ENCODE peak calls at places on chromosomes 11 and 22, in eight cellular contexts. P, F, W, R, D, Z, L and G are unnamed samples.

GRCh38 chr22:19816372-19817119 is 38.1 kb downstream of the GNB1L start:
- DNase-seq in P (no peak), F (no peak), W (peak; percentile 27), R (no peak), D (no peak), Z (no peak), L (no peak), G (no peak)

GRCh38 chr22:17411213-17411612 is 42.0 kb downstream of the CECR2 start:
- DNase-seq in P (no peak), F (no peak), W (no peak), R (no peak), D (no peak), Z (no peak), L (no peak), G (no peak)

GRCh38 chr11:84673753-84674152 is 953.4 kb downstream of the DLG2 start:
- DNase-seq in P (no peak), F (no peak), W (no peak), R (peak; percentile 14), D (no peak), Z (peak; percentile 71), L (no peak), G (no peak)

GRCh38 chr22:21591695-21592094 is 24.2 kb downstream of the UBE2L3 start:
- DNase-seq in P (no peak), F (peak; percentile 18), W (peak; percentile 70), R (no peak), D (peak; percentile 35), Z (no peak), L (no peak), G (peak; percentile 56)

GRCh38 chr11:68298659-68299516 is 13.5 kb upstream of the LRP5 start:
- DNase-seq in P (no peak), F (no peak), W (no peak), R (no peak), D (peak; percentile 34), Z (no peak), L (no peak), G (no peak)

GRCh38 chr22:44550666-44551491 is 52.8 kb upstream of the RTL6 start:
- DNase-seq in P (peak; percentile 9), F (no peak), W (peak; percentile 61), R (peak; percentile 87), D (no peak), Z (no peak), L (no peak), G (peak; percentile 29)

GRCh38 chr11:6757373-6757967 is 14.3 kb downstream of the OR2AG2 start:
- DNase-seq in P (peak; percentile 53), F (no peak), W (no peak), R (peak; percentile 76), D (peak; percentile 13), Z (peak; percentile 55), L (peak; percentile 35), G (peak; percentile 53)

GRCh38 chr11:66015936-66016792 is 4.4 kb downstream of the CST6 start:
- DNase-seq in P (no peak), F (no peak), W (peak; percentile 91), R (no peak), D (no peak), Z (no peak), L (no peak), G (no peak)

GRCh38 chr22:46201059-46201757 is 48.9 kb downstream of the CDPF1 start:
- DNase-seq in P (no peak), F (no peak), W (no peak), R (no peak), D (no peak), Z (no peak), L (no peak), G (no peak)

GRCh38 chr22:47206819-47207218 is 444.4 kb downstream of the TBC1D22A start:
- DNase-seq in P (no peak), F (no peak), W (peak; percentile 27), R (no peak), D (no peak), Z (no peak), L (no peak), G (no peak)

GRCh38 chr22:47209077-47209514 is 446.6 kb downstream of the TBC1D22A start:
- DNase-seq in P (no peak), F (no peak), W (peak; percentile 51), R (no peak), D (no peak), Z (no peak), L (no peak), G (no peak)

GRCh38 chr22:47207846-47208554 is 445.6 kb downstream of the TBC1D22A start:
- DNase-seq in P (no peak), F (no peak), W (peak; percentile 27), R (no peak), D (no peak), Z (no peak), L (no peak), G (no peak)

GRCh38 chr22:47206185-47206584 is 443.7 kb downstream of the TBC1D22A start:
- DNase-seq in P (no peak), F (no peak), W (no peak), R (no peak), D (no peak), Z (no peak), L (no peak), G (no peak)

DNA sequence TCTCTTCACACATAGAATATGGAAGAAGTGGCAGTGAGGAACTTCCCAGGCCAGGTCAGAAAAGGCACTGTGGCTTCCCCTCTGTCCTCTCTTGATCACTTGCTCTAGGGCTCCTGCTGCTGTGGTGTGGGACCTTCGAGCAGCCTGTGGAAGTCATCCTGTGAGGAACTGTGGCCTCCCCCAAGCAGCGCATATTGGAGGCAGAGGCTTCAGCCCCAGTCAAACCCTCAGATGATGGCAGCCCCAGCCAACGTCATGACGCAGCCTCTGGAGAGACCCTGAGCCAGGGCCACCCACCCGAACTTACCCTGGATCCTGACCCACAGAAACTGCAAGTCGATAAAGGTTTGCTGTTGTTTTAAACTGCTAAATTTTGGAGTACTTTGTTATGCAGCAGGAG is 444.9 kb downstream of the TBC1D22A start:
- DNase-seq in P (no peak), F (no peak), W (peak; percentile 39), R (no peak), D (no peak), Z (no peak), L (no peak), G (no peak)
- H3K9me3 ChIP-seq in P (no peaks in the 10 kb centered on the region), F (no peaks in the 10 kb centered on the region), W (no peaks in the 10 kb centered on the region), R (peaks cover 8% of the 10 kb centered on the region), D (no peaks in the 10 kb centered on the region), Z (no peaks in the 10 kb centered on the region), L (no peaks in the 10 kb centered on the region), G (no peaks in the 10 kb centered on the region)

GRCh38 chr11:69335010-69335409 is 41.1 kb downstream of the MYEOV start:
- DNase-seq in P (no peak), F (no peak), W (peak; percentile 21), R (no peak), D (no peak), Z (no peak), L (no peak), G (no peak)

GRCh38 chr11:69335461-69336386 is 41.8 kb downstream of the MYEOV start:
- DNase-seq in P (no peak), F (no peak), W (peak; percentile 43), R (no peak), D (no peak), Z (no peak), L (no peak), G (no peak)

GRCh38 chr11:69337211-69337721 is 43.3 kb downstream of the MYEOV start:
- DNase-seq in P (peak; percentile 11), F (no peak), W (peak; percentile 47), R (no peak), D (peak; percentile 72), Z (no peak), L (no peak), G (no peak)

GRCh38 chr11:69333149-69333710 is 39.3 kb downstream of the MYEOV start:
- DNase-seq in P (no peak), F (no peak), W (peak; percentile 16), R (no peak), D (no peak), Z (no peak), L (no peak), G (no peak)

GRCh38 chr11:69333906-69334305 is 40.0 kb downstream of the MYEOV start:
- DNase-seq in P (no peak), F (no peak), W (peak; percentile 0), R (no peak), D (no peak), Z (no peak), L (no peak), G (no peak)
- H3K4me3 ChIP-seq in P (no peak overlapping the region), F (no peak overlapping the region), W (no peak overlapping the region), R (no peak overlapping the region), D (no peak overlapping the region), Z (no peak overlapping the region), L (no peak overlapping the region), G (no peak overlapping the region)

GRCh38 chr22:48864748-48865147 is 962.9 kb downstream of the BRD1 start:
- DNase-seq in P (no peak), F (no peak), W (no peak), R (no peak), D (no peak), Z (no peak), L (no peak), G (no peak)
- H3K9me3 ChIP-seq in P (no peaks in the 10 kb centered on the region), F (no peaks in the 10 kb centered on the region), W (peaks cover 3% of the 10 kb centered on the region), R (no peaks in the 10 kb centered on the region), D (no peaks in the 10 kb centered on the region), Z (no peaks in the 10 kb centered on the region), L (no peaks in the 10 kb centered on the region), G (no peaks in the 10 kb centered on the region)

DNA sequence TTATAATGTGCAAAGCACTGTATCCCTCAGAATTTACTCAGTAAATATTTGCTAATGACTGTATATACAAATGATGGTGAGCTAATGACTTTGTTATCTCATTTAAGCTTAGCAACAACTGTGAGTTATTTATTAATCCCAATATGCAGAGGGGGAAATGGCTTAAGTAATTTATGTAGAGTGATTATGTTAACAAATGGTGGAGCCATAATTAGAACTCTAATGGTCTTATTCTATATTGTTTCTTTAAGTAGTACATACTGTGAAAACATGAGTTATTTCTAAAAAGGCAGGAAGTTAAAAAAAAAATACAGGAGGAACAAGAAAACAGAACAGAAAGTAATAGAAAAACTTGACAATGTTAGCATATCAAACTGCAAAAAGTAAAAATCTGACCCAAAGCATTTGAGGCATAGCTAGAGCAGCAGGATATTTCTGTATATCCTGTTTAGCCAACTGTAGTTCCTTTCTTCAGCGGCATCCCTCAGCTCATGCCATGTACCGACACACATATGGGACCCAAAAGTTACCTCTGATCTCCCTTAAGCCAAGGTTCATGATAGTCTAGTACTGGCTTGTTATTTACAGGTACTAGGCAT is 94.2 kb downstream of the FCHSD2 start:
- DNase-seq in P (no peak), F (no peak), W (no peak), R (no peak), D (no peak), Z (no peak), L (no peak), G (no peak)
- H3K4me3 ChIP-seq in P (no peak overlapping the region), F (no peak overlapping the region), W (no peak overlapping the region), R (no peak overlapping the region), D (no peak overlapping the region), Z (no peak overlapping the region), L (no peak overlapping the region), G (peak overlapping the region; percentile 16)

DNA sequence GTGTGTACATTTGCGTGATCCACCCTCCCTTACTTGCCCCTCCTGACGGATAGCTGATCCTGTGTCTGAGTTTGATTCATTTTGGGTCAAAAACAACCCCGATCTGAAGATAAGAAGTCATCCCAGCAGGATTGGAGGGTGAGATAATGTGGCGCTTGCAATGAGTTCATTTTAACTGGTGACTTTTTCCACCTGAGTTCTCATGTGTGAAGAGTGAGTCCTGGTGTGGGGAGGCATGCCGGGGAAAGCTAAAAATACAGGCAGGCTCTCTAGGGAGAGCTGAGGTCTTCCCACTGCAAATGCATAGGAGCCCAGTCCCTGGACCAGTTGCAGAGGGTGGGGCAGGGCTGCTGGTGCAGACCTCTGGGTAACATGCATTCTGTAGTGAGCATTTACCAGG is 35.7 kb upstream of the ELF5 start:
- DNase-seq in P (no peak), F (no peak), W (no peak), R (no peak), D (no peak), Z (no peak), L (no peak), G (no peak)
- H3K9me3 ChIP-seq in P (no peaks in the 10 kb centered on the region), F (no peaks in the 10 kb centered on the region), W (no peaks in the 10 kb centered on the region), R (peaks cover 12% of the 10 kb centered on the region), D (no peaks in the 10 kb centered on the region), Z (no peaks in the 10 kb centered on the region), L (no peaks in the 10 kb centered on the region), G (no peaks in the 10 kb centered on the region)